ENCODE peak calls at places on chromosome 10, in six cellular contexts. U is heart left ventricle, M is HCT116, V is mammary epithelial cell, I is colonic mucosa, E is brain microvascular endothelial cell. G is an unnamed sample. For H3K27me3, the result is how much of the 10 kb centered on the place peaks cover.

GRCh38 chr10:118045154-118045841 is 1.4 kb downstream of the RAB11FIP2 start:
- DNase-seq in U (no peak), M (no peak), V (no peak), I (no peak), E (no peak), G (no peak)

GRCh38 chr10:77004917-77005564 is 632.6 kb downstream of the KCNMA1 start:
- DNase-seq in U (no peak), M (peak), V (peak), I (peak), E (peak), G (no peak)

GRCh38 chr10:118692911-118693310 is 61.9 kb downstream of the CACUL1 start:
- DNase-seq in U (no peak), M (no peak), V (peak), I (no peak), E (peak), G (no peak)

GRCh38 chr10:5805260-5805659 is 8.0 kb downstream of the GDI2 start:
- DNase-seq in U (no peak), M (no peak), V (no peak), I (no peak), E (no peak), G (no peak)

GRCh38 chr10:8416192-8416701 is 361.8 kb downstream of the GATA3 start:
- DNase-seq in U (no peak), M (no peak), V (no peak), I (no peak), E (no peak), G (no peak)

GRCh38 chr10:114879093-114879492 is 57.5 kb downstream of the FHIP2A start:
- DNase-seq in U (no peak), M (no peak), V (no peak), I (no peak), E (no peak), G (no peak)

GRCh38 chr10:85641479-85641967 is 725.1 kb downstream of the GRID1 start:
- DNase-seq in U (no peak), M (peak), V (peak), I (no peak), E (peak), G (no peak)

GRCh38 chr10:71234970-71235681 is 22.8 kb downstream of the UNC5B start:
- DNase-seq in U (peak), M (no peak), V (no peak), I (no peak), E (peak), G (no peak)

GRCh38 chr10:72276421-72277339 is 3.0 kb downstream of the DDIT4 start:
- DNase-seq in U (no peak), M (peak), V (peak), I (peak), E (peak), G (no peak)

GRCh38 chr10:14369881-14370280 is 39.2 kb upstream of the FRMD4A start:
- DNase-seq in U (no peak), M (no peak), V (no peak), I (no peak), E (no peak), G (no peak)

GRCh38 chr10:30755474-30755873 is 125.9 kb upstream of the LYZL2 start:
- DNase-seq in U (peak), M (no peak), V (no peak), I (no peak), E (no peak), G (no peak)

GRCh38 chr10:114632869-114633715 is 25.0 kb downstream of the ABLIM1 start:
- DNase-seq in U (peak), M (peak), V (peak), I (no peak), E (peak), G (peak)

GRCh38 chr10:38094923-38095574 is 912 bp downstream of the ZNF37A start:
- DNase-seq in U (peak), M (no peak), V (no peak), I (peak), E (no peak), G (no peak)

GRCh38 chr10:477620-478019 is 211.8 kb downstream of the DIP2C start:
- DNase-seq in U (no peak), M (no peak), V (no peak), I (no peak), E (no peak), G (no peak)

GRCh38 chr10:29440981-29441380 is 152.1 kb downstream of the LYZL1 start:
- DNase-seq in U (no peak), M (no peak), V (no peak), I (no peak), E (no peak), G (no peak)

GRCh38 chr10:102815790-102816549 is 21.2 kb downstream of the CYP17A1 start:
- DNase-seq in U (peak), M (no peak), V (no peak), I (no peak), E (peak), G (peak)

GRCh38 chr10:62805139-62806092 is 896 bp downstream of the ADO start:
- DNase-seq in U (peak), M (no peak), V (peak), I (peak), E (peak), G (no peak)

GRCh38 chr10:43960981-43961380 is 312.3 kb upstream of the ZNF32 start:
- DNase-seq in U (no peak), M (no peak), V (no peak), I (no peak), E (no peak), G (no peak)

GRCh38 chr10:133058267-133059092 is 29.2 kb upstream of the ADGRA1 start:
- DNase-seq in U (no peak), M (no peak), V (no peak), I (no peak), E (no peak), G (no peak)

GRCh38 chr10:80131499-80131901 is 1.0 kb upstream of the PLAC9 start:
- DNase-seq in U (no peak), M (no peak), V (no peak), I (no peak), E (no peak), G (no peak)

GRCh38 chr10:112373912-112374338 is at the start of gene ACSL5:
- DNase-seq in U (no peak), M (no peak), V (no peak), I (peak), E (no peak), G (no peak)

GRCh38 chr10:112374724-112375541 is 1.0 kb downstream of the ACSL5 start:
- DNase-seq in U (no peak), M (peak), V (no peak), I (peak), E (no peak), G (no peak)

GRCh38 chr10:112379635-112380296 is 5.8 kb downstream of the ACSL5 start:
- DNase-seq in U (no peak), M (peak), V (no peak), I (no peak), E (peak), G (no peak)

GRCh38 chr10:112376578-112376855 is 2.6 kb downstream of the ACSL5 start:
- DNase-seq in U (no peak), M (no peak), V (no peak), I (no peak), E (no peak), G (no peak)

DNA sequence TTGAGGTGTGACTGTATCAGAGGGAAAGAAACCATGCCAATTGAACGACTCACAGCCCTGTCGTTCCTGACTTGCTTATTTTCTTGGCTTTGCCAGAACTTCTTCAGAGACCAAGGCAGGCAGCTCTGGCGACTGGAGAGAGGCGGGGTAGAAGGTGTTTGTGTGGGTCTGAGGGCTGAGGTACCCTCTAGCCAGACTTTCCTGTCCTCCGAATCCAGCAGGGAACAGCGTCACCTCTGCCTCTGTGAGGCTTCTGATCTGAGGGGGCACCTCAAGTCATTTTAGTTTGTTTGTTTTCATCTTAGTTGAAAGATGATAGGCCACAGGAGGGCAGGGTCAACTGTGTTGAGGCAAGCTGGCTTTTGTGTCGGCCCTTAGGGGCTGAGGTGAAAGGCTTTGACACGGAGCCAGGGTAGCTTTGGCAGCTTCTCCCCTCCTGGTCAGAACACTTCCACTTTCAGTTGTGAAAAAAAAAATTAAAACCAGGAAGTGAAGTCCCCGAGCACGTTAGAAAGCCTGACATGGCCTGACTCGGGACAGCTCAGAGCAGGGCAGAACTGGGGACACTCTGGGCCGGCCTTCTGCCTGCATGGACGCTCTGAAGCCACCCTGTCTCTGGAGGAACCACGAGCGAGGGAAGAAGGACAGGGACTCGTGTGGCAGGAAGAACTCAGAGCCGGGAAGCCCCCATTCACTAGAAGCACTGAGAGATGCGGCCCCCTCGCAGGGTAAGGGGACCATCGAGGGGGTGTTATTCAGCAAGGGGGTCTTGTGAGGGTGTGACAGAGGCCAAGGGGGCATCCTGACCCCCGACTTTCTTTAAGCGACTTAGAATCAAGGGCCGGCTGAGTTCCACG is 2.0 kb downstream of the ACSL5 start:
- DNase-seq in U (peak), M (no peak), V (no peak), I (peak), E (peak), G (no peak)
- H3K4me3 ChIP-seq in U (peak), M (peak), V (no peak), I (peak), E (no peak), G (peak)

GRCh38 chr10:73410897-73411296 is 3.0 kb downstream of the ANXA7 start:
- DNase-seq in U (no peak), M (no peak), V (no peak), I (no peak), E (no peak), G (no peak)

GRCh38 chr10:73413528-73414229 is at the start of gene ANXA7:
- DNase-seq in U (peak), M (peak), V (peak), I (peak), E (peak), G (peak)

GRCh38 chr10:73413108-73413527 is 740 bp downstream of the ANXA7 start:
- DNase-seq in U (no peak), M (peak), V (no peak), I (peak), E (peak), G (no peak)

GRCh38 chr10:73416571-73416970 is 2.7 kb upstream of the ANXA7 start:
- DNase-seq in U (no peak), M (no peak), V (no peak), I (no peak), E (no peak), G (no peak)

GRCh38 chr10:73414230-73414981 is 548 bp upstream of the ANXA7 start:
- DNase-seq in U (no peak), M (no peak), V (peak), I (peak), E (no peak), G (no peak)
- TF ChIP-seq CTCF in U (no peak), M (no peak), V (no peak), I (no peak), E (no peak), G (peak)

DNA sequence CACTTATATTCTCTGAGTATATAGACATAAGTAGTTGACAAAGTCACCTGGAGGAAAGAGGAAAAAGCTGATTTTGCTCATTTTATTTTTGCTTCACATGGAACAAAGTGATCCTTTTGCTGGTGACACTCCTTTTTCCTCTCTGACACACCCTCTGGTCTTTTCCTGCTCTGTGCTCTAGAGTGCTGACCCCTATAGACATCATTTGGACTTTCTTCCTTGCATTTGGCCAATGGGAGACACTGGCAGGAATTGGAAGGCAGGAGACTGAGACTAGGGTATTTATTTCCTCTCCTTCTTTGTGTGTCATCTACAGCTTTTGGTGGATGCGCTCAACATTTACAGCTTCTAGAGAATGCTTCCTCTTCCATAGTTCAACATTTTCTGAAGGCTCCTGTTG is 1078.1 kb downstream of the SORCS1 start:
- DNase-seq in U (no peak), M (no peak), V (no peak), I (no peak), E (no peak), G (no peak)
- H3K27me3 ChIP-seq in U (under half), M (under half), V (under half), I (under half), E (under half), G (under half)

GRCh38 chr10:49761789-49762565 is at the start of gene OGDHL:
- DNase-seq in U (peak), M (peak), V (peak), I (peak), E (peak), G (no peak)
- H3K4me3 ChIP-seq in U (peak), M (peak), V (peak), I (peak), E (peak), G (peak)

GRCh38 chr10:3651969-3652653 is 132.9 kb downstream of the KLF6 start:
- DNase-seq in U (no peak), M (no peak), V (no peak), I (no peak), E (no peak), G (no peak)
- TF ChIP-seq CTCF in U (no peak), M (no peak), V (no peak), I (no peak), E (peak), G (no peak)

DNA sequence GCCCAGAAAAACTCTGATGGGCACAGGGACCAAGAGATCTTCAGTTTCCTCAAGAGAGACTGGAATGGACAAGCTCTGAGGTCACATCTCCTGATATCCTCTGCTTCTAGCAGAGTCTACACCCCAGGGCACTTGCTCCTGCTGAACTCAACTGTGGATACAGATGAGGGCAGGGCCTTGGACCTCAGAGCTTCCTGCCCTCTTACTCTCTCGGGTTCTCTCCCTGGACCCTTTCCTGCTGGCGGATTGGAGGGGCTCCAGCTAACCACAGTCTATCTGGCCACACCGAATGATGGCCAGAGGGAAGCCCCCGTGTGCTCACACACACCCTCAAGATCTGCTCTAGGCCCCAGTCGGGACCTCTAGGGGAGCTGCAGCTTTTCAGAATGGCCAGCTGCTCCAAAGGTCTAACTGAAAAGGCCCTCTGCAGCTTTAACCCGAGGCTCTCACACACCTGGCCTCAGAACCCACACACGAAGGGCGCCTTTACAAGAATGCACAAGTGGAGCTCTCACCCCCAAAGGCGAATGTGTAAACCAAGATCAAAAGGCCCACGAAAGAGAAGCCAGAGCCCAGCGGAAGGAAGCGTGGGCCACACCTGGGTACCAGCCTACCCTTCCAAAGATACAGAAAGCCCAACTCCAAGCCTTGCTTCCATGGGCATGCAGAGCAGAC is 65.5 kb downstream of the FAM53B start:
- DNase-seq in U (no peak), M (no peak), V (no peak), I (no peak), E (no peak), G (no peak)
- H3K27me3 ChIP-seq in U (under half), M (under half), V (under half), I (under half), E (under half), G (under half)

GRCh38 chr10:78543749-78544446 is 510.2 kb downstream of the RPS24 start:
- DNase-seq in U (peak), M (no peak), V (no peak), I (peak), E (peak), G (peak)
- H3K4me3 ChIP-seq in U (no peak), M (no peak), V (no peak), I (no peak), E (no peak), G (no peak)

GRCh38 chr10:124639206-124639605 is 105.0 kb downstream of the FAM53B start:
- DNase-seq in U (no peak), M (no peak), V (no peak), I (no peak), E (no peak), G (no peak)

GRCh38 chr10:124639646-124640045 is 104.5 kb downstream of the FAM53B start:
- DNase-seq in U (no peak), M (no peak), V (no peak), I (no peak), E (no peak), G (no peak)

GRCh38 chr10:124637746-124638145 is 106.4 kb downstream of the FAM53B start:
- DNase-seq in U (no peak), M (no peak), V (no peak), I (no peak), E (no peak), G (no peak)

GRCh38 chr10:124637091-124637700 is 107.0 kb downstream of the FAM53B start:
- DNase-seq in U (no peak), M (no peak), V (no peak), I (no peak), E (no peak), G (no peak)

GRCh38 chr10:124636271-124636993 is 107.7 kb downstream of the FAM53B start:
- DNase-seq in U (no peak), M (no peak), V (no peak), I (no peak), E (no peak), G (no peak)
- TF ChIP-seq CTCF in U (no peak), M (peak), V (no peak), I (no peak), E (no peak), G (no peak)

GRCh38 chr10:120800528-120801323 is 50.4 kb upstream of the WDR11 start:
- DNase-seq in U (no peak), M (no peak), V (no peak), I (no peak), E (no peak), G (no peak)
- H3K27me3 ChIP-seq in U (under half), M (half or more), V (under half), I (under half), E (under half), G (under half)

G was measured in thoracic aorta.